ENCODE peak calls at places on chromosomes 12 and 14, in four cellular contexts. One of them, this sample, is unnamed. For H3K36me3, the result is how much of the 10 kb centered on the place peaks cover.

GRCh38 chr12:115227137-115227615 is 543.2 kb upstream of the TBX3 start:
- DNase-seq in left ventricle myocardium inferior: peak
- DNase-seq in pancreas: no peak
- DNase-seq in tibial nerve: no peak
- DNase-seq in this sample: peak

GRCh38 chr14:100591453-100592371 is 4.5 kb upstream of the BEGAIN start:
- DNase-seq in pancreas: no peak
- DNase-seq in left ventricle myocardium inferior: no peak
- DNase-seq in tibial nerve: no peak
- DNase-seq in this sample: no peak

GRCh38 chr14:22070119-22070982 is 396.7 kb upstream of the OR4E1 start:
- DNase-seq in tibial nerve: no peak
- DNase-seq in pancreas: no peak
- DNase-seq in left ventricle myocardium inferior: peak
- DNase-seq in this sample: peak

GRCh38 chr14:102390064-102390463 is 27.3 kb downstream of the TECPR2 start:
- DNase-seq in pancreas: no peak
- DNase-seq in left ventricle myocardium inferior: no peak
- DNase-seq in tibial nerve: no peak
- DNase-seq in this sample: no peak

GRCh38 chr14:23061995-23062394 is 4.7 kb upstream of the CDH24 start:
- DNase-seq in pancreas: peak
- DNase-seq in tibial nerve: no peak
- DNase-seq in left ventricle myocardium inferior: no peak
- DNase-seq in this sample: no peak

GRCh38 chr14:79730911-79731310 is 480.4 kb downstream of the DIO2 start:
- DNase-seq in tibial nerve: no peak
- DNase-seq in left ventricle myocardium inferior: no peak
- DNase-seq in pancreas: no peak
- DNase-seq in this sample: no peak

GRCh38 chr14:60956202-60956601 is 24.7 kb downstream of the TRMT5 start:
- DNase-seq in pancreas: no peak
- DNase-seq in tibial nerve: no peak
- DNase-seq in left ventricle myocardium inferior: no peak
- DNase-seq in this sample: no peak

GRCh38 chr12:102095677-102096263 is 24.1 kb downstream of the NUP37 start:
- DNase-seq in tibial nerve: no peak
- DNase-seq in pancreas: no peak
- DNase-seq in left ventricle myocardium inferior: no peak
- DNase-seq in this sample: no peak

GRCh38 chr12:28611115-28611435 is 420.8 kb downstream of the CCDC91 start:
- DNase-seq in pancreas: no peak
- DNase-seq in tibial nerve: no peak
- DNase-seq in left ventricle myocardium inferior: no peak
- DNase-seq in this sample: no peak

GRCh38 chr14:45990252-45990651 is 661.3 kb downstream of the RPL10L start:
- DNase-seq in pancreas: no peak
- DNase-seq in tibial nerve: no peak
- DNase-seq in left ventricle myocardium inferior: no peak
- DNase-seq in this sample: no peak

GRCh38 chr14:89540830-89541470 is 123.9 kb upstream of the FOXN3 start:
- DNase-seq in left ventricle myocardium inferior: no peak
- DNase-seq in pancreas: no peak
- DNase-seq in tibial nerve: no peak
- DNase-seq in this sample: no peak

GRCh38 chr14:32507029-32507984 is 178.2 kb downstream of the AKAP6 start:
- DNase-seq in pancreas: no peak
- DNase-seq in tibial nerve: no peak
- DNase-seq in left ventricle myocardium inferior: no peak
- DNase-seq in this sample: no peak

GRCh38 chr14:37985826-37986470 is 221.8 kb upstream of the SSTR1 start:
- DNase-seq in tibial nerve: no peak
- DNase-seq in left ventricle myocardium inferior: no peak
- DNase-seq in pancreas: no peak
- DNase-seq in this sample: peak

GRCh38 chr14:68987653-68988036 is 8.5 kb upstream of the ACTN1 start:
- DNase-seq in pancreas: no peak
- DNase-seq in left ventricle myocardium inferior: no peak
- DNase-seq in tibial nerve: no peak
- DNase-seq in this sample: no peak

GRCh38 chr14:100686858-100687257 is 39.8 kb upstream of the DLK1 start:
- DNase-seq in pancreas: no peak
- DNase-seq in tibial nerve: no peak
- DNase-seq in left ventricle myocardium inferior: no peak
- DNase-seq in this sample: no peak

GRCh38 chr14:34713681-34714319 is 593 bp downstream of the CFL2 start:
- DNase-seq in left ventricle myocardium inferior: peak
- DNase-seq in tibial nerve: no peak
- DNase-seq in pancreas: peak
- DNase-seq in this sample: peak

GRCh38 chr12:49609875-49610154 is 4.4 kb upstream of the FAM186B start:
- DNase-seq in tibial nerve: no peak
- DNase-seq in pancreas: no peak
- DNase-seq in left ventricle myocardium inferior: no peak
- DNase-seq in this sample: no peak

GRCh38 chr12:102833687-102834435 is 83.2 kb downstream of the PAH start:
- DNase-seq in tibial nerve: no peak
- DNase-seq in left ventricle myocardium inferior: no peak
- DNase-seq in pancreas: no peak
- DNase-seq in this sample: no peak

GRCh38 chr14:60051690-60052324 is 39.9 kb upstream of the PCNX4 start:
- DNase-seq in tibial nerve: no peak
- DNase-seq in pancreas: no peak
- DNase-seq in left ventricle myocardium inferior: no peak
- DNase-seq in this sample: no peak

GRCh38 chr12:57904426-57904825 is 36.9 kb upstream of the ATP23 start:
- DNase-seq in pancreas: no peak
- DNase-seq in tibial nerve: no peak
- DNase-seq in left ventricle myocardium inferior: no peak
- DNase-seq in this sample: no peak

GRCh38 chr14:103121161-103121845 is 2.0 kb upstream of the TNFAIP2 start:
- DNase-seq in pancreas: no peak
- DNase-seq in tibial nerve: peak
- DNase-seq in left ventricle myocardium inferior: peak
- DNase-seq in this sample: peak

GRCh38 chr12:1690578-1691122 is at the start of gene ADIPOR2:
- DNase-seq in tibial nerve: peak
- DNase-seq in pancreas: peak
- DNase-seq in left ventricle myocardium inferior: peak
- DNase-seq in this sample: peak

GRCh38 chr12:110179291-110179690 is 55.1 kb downstream of the IFT81 start:
- DNase-seq in tibial nerve: no peak
- DNase-seq in pancreas: no peak
- DNase-seq in left ventricle myocardium inferior: no peak
- DNase-seq in this sample: no peak

GRCh38 chr12:176321-177181 is 37.4 kb downstream of the SLC6A12 start:
- DNase-seq in tibial nerve: no peak
- DNase-seq in left ventricle myocardium inferior: no peak
- DNase-seq in pancreas: no peak
- DNase-seq in this sample: no peak

GRCh38 chr14:99586054-99586760 is 17.8 kb downstream of the CCDC85C start:
- DNase-seq in left ventricle myocardium inferior: no peak
- DNase-seq in pancreas: no peak
- DNase-seq in tibial nerve: no peak
- DNase-seq in this sample: no peak

GRCh38 chr12:121290410-121290809 is 6.1 kb downstream of the CAMKK2 start:
- DNase-seq in tibial nerve: no peak
- DNase-seq in left ventricle myocardium inferior: no peak
- DNase-seq in pancreas: no peak
- DNase-seq in this sample: no peak
- H3K27ac ChIP-seq in tibial nerve: no peak
- H3K27ac ChIP-seq in left ventricle myocardium inferior: peak
- H3K27ac ChIP-seq in pancreas: no peak
- H3K27ac ChIP-seq in this sample: peak

GRCh38 chr12:106066051-106066705 is 72.6 kb downstream of the NUAK1 start:
- DNase-seq in tibial nerve: no peak
- DNase-seq in left ventricle myocardium inferior: no peak
- DNase-seq in pancreas: no peak
- DNase-seq in this sample: no peak
- H3K36me3 ChIP-seq in tibial nerve: under half
- H3K36me3 ChIP-seq in left ventricle myocardium inferior: half or more
- H3K36me3 ChIP-seq in pancreas: under half
- H3K36me3 ChIP-seq in this sample: under half

GRCh38 chr14:93973607-93974006 is 2.8 kb downstream of the ASB2 start:
- DNase-seq in pancreas: no peak
- DNase-seq in left ventricle myocardium inferior: no peak
- DNase-seq in tibial nerve: no peak
- DNase-seq in this sample: no peak

GRCh38 chr14:93974299-93974698 is 2.1 kb downstream of the ASB2 start:
- DNase-seq in pancreas: no peak
- DNase-seq in tibial nerve: no peak
- DNase-seq in left ventricle myocardium inferior: no peak
- DNase-seq in this sample: no peak

GRCh38 chr14:93976477-93977057 is at the start of gene ASB2:
- DNase-seq in pancreas: no peak
- DNase-seq in left ventricle myocardium inferior: no peak
- DNase-seq in tibial nerve: no peak
- DNase-seq in this sample: peak

GRCh38 chr14:93975791-93976476 is 436 bp downstream of the ASB2 start:
- DNase-seq in pancreas: no peak
- DNase-seq in left ventricle myocardium inferior: no peak
- DNase-seq in tibial nerve: no peak
- DNase-seq in this sample: no peak

DNA sequence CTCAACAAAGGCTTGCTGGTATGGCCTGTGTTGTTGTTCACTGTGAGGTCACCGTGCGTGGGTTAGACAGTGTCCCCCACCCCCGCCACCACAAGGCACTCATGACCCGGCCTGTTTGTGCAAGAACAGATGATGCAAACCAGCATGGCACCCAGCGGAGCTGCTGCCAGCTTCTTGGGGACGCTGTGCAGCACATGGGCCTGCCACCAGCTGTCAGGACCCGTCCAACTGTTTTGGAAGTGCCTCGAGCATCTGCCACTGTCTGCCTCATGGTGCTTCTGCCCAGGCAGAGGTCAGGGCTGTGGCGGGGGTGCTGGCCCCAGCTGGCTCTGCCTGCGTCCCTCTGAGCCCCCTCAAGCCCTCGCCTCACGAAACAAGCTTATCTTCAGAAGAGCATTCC is 1.5 kb downstream of the ASB2 start:
- DNase-seq in tibial nerve: no peak
- DNase-seq in left ventricle myocardium inferior: peak
- DNase-seq in pancreas: no peak
- DNase-seq in this sample: peak
- H3K27ac ChIP-seq in tibial nerve: peak
- H3K27ac ChIP-seq in left ventricle myocardium inferior: peak
- H3K27ac ChIP-seq in pancreas: no peak
- H3K27ac ChIP-seq in this sample: peak

GRCh38 chr12:121812921-121813896 is 9.4 kb downstream of the SETD1B start:
- DNase-seq in tibial nerve: no peak
- DNase-seq in pancreas: peak
- DNase-seq in left ventricle myocardium inferior: no peak
- DNase-seq in this sample: no peak

GRCh38 chr12:121815221-121815620 is 11.4 kb downstream of the SETD1B start:
- DNase-seq in pancreas: no peak
- DNase-seq in left ventricle myocardium inferior: no peak
- DNase-seq in tibial nerve: no peak
- DNase-seq in this sample: no peak

GRCh38 chr12:121812320-121812871 is 8.6 kb downstream of the SETD1B start:
- DNase-seq in tibial nerve: peak
- DNase-seq in pancreas: peak
- DNase-seq in left ventricle myocardium inferior: peak
- DNase-seq in this sample: no peak

GRCh38 chr12:121814429-121815119 is 10.8 kb downstream of the SETD1B start:
- DNase-seq in tibial nerve: no peak
- DNase-seq in left ventricle myocardium inferior: no peak
- DNase-seq in pancreas: peak
- DNase-seq in this sample: no peak

GRCh38 chr12:121813951-121814350 is 10.1 kb downstream of the SETD1B start:
- DNase-seq in pancreas: no peak
- DNase-seq in left ventricle myocardium inferior: no peak
- DNase-seq in tibial nerve: no peak
- DNase-seq in this sample: no peak
- H3K36me3 ChIP-seq in pancreas: under half
- H3K36me3 ChIP-seq in left ventricle myocardium inferior: half or more
- H3K36me3 ChIP-seq in tibial nerve: under half
- H3K36me3 ChIP-seq in this sample: under half

DNA sequence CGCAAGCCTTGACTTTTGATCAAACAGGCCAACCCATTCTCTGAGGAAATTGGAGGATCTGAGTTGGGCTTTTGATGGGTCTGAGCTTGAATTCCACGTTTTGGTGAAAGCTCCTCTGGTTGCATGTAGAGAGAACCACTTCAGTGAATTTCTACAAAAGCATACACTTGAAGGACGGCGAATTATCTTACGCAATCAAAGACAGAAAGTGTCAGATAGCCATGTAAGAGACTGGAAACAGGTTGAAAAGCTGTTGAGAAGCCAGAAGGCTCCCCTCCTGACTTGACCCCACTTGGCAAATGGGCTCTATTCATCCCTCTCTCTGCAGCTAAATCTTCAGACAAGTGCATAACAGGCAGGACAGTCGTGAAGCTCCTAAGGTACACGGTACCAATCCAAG is 809.1 kb downstream of the BCL11B start:
- DNase-seq in pancreas: no peak
- DNase-seq in left ventricle myocardium inferior: no peak
- DNase-seq in tibial nerve: no peak
- DNase-seq in this sample: no peak
- H3K27ac ChIP-seq in pancreas: no peak
- H3K27ac ChIP-seq in left ventricle myocardium inferior: no peak
- H3K27ac ChIP-seq in tibial nerve: no peak
- H3K27ac ChIP-seq in this sample: no peak

GRCh38 chr14:73285979-73286378 is 48.7 kb downstream of the PAPLN start:
- DNase-seq in pancreas: no peak
- DNase-seq in left ventricle myocardium inferior: no peak
- DNase-seq in tibial nerve: no peak
- DNase-seq in this sample: no peak
- H3K36me3 ChIP-seq in pancreas: under half
- H3K36me3 ChIP-seq in left ventricle myocardium inferior: half or more
- H3K36me3 ChIP-seq in tibial nerve: under half
- H3K36me3 ChIP-seq in this sample: half or more

GRCh38 chr14:92472860-92473259 is 40.7 kb upstream of the RIN3 start:
- DNase-seq in tibial nerve: no peak
- DNase-seq in left ventricle myocardium inferior: no peak
- DNase-seq in pancreas: no peak
- DNase-seq in this sample: no peak
- H3K27ac ChIP-seq in tibial nerve: peak
- H3K27ac ChIP-seq in left ventricle myocardium inferior: peak
- H3K27ac ChIP-seq in pancreas: no peak
- H3K27ac ChIP-seq in this sample: peak